ENCODE peak calls at places on chromosomes 2 and 18, in six cellular contexts. Z is ACHN, R is NCI-H510A treated with DMSO at 0.1 percent for 48 hours, A is NCI-H1092, K is NCI-H1694 treated with DMSO at 0.1 percent for 48 hours, C is M059J. D is an unnamed sample.

GRCh38 chr2:215624423-215624829 is 188.6 kb upstream of the FN1 start:
- DNase-seq in Z (no peak), R (no peak), A (no peak), K (peak; percentile 65), C (peak; percentile 40), D (peak; percentile 39)

GRCh38 chr18:35999925-36000324 is 27.4 kb downstream of the RMP24 start:
- DNase-seq in Z (no peak), R (no peak), A (no peak), K (no peak), C (no peak), D (no peak)

GRCh38 chr2:23624378-23624777 is 239.4 kb downstream of the KLHL29 start:
- DNase-seq in Z (no peak), R (no peak), A (no peak), K (peak; percentile 20), C (no peak), D (no peak)

GRCh38 chr2:68152651-68153347 is 4.9 kb upstream of the PNO1 start:
- DNase-seq in Z (no peak), R (no peak), A (no peak), K (no peak), C (no peak), D (no peak)

GRCh38 chr2:235345745-235346144 is 148.1 kb upstream of the AGAP1 start:
- DNase-seq in Z (no peak), R (no peak), A (no peak), K (no peak), C (no peak), D (no peak)

GRCh38 chr2:26533661-26534060 is 55.7 kb upstream of the OTOF start:
- DNase-seq in Z (no peak), R (no peak), A (no peak), K (no peak), C (no peak), D (no peak)

GRCh38 chr2:159072795-159073194 is 104.4 kb downstream of the TANC1 start:
- DNase-seq in Z (no peak), R (no peak), A (no peak), K (no peak), C (peak; percentile 80), D (peak; percentile 42)

GRCh38 chr2:126467367-126468054 is 188.4 kb upstream of the GYPC start:
- DNase-seq in Z (no peak), R (no peak), A (no peak), K (no peak), C (no peak), D (no peak)

GRCh38 chr2:134727385-134727784 is 8.6 kb upstream of the TMEM163 start:
- DNase-seq in Z (peak; percentile 71), R (no peak), A (no peak), K (no peak), C (peak; percentile 71), D (peak; percentile 62)

GRCh38 chr18:39692367-39693011 is 2126.9 kb upstream of the CELF4 start:
- DNase-seq in Z (no peak), R (no peak), A (no peak), K (no peak), C (no peak), D (no peak)

GRCh38 chr2:62736899-62737559 is 31.5 kb downstream of the EHBP1 start:
- DNase-seq in Z (no peak), R (no peak), A (no peak), K (no peak), C (peak; percentile 34), D (no peak)

GRCh38 chr2:234137400-234138014 is 87.0 kb downstream of the SPP2 start:
- DNase-seq in Z (peak; percentile 15), R (no peak), A (no peak), K (no peak), C (peak; percentile 97), D (peak; percentile 80)

GRCh38 chr18:69680128-69680527 is 267.5 kb downstream of the CD226 start:
- DNase-seq in Z (no peak), R (no peak), A (no peak), K (no peak), C (no peak), D (no peak)

GRCh38 chr2:204862809-204863208 is 317.5 kb downstream of the PARD3B start:
- DNase-seq in Z (no peak), R (no peak), A (no peak), K (no peak), C (no peak), D (no peak)

GRCh38 chr18:46311491-46311890 is 207.3 kb downstream of the HAUS1 start:
- DNase-seq in Z (no peak), R (no peak), A (no peak), K (no peak), C (no peak), D (no peak)

GRCh38 chr2:62340981-62341624 is 145.2 kb downstream of the B3GNT2 start:
- DNase-seq in Z (peak; percentile 27), R (peak; percentile 90), A (peak; percentile 46), K (peak; percentile 63), C (peak; percentile 59), D (no peak)

GRCh38 chr2:151670346-151670745 is 63.9 kb downstream of the NEB start:
- DNase-seq in Z (no peak), R (no peak), A (no peak), K (no peak), C (no peak), D (no peak)

GRCh38 chr2:186256540-186256939 is 229.5 kb upstream of the ZC3H15 start:
- DNase-seq in Z (peak; percentile 55), R (peak; percentile 62), A (no peak), K (peak; percentile 68), C (peak; percentile 28), D (peak; percentile 5)

GRCh38 chr2:46298522-46299351 is 1.5 kb downstream of the EPAS1 start:
- DNase-seq in Z (peak; percentile 64), R (peak; percentile 29), A (no peak), K (no peak), C (peak; percentile 70), D (peak; percentile 51)